ENCODE peak calls at places on chromosomes 2 and 18, in nine cellular contexts. C, A, X, K, J, L, U, G and V are unnamed samples.

GRCh38 chr18:69250305-69251151 is 150.2 kb upstream of the DOK6 start:
- DNase-seq in J (no peak), K (peak; percentile 68), C (no peak), L (peak; percentile 5), G (peak; percentile 82), X (no peak), U (no peak), A (peak; percentile 8), V (no peak)

GRCh38 chr2:212912445-212913103 is 238.8 kb downstream of the IKZF2 start:
- DNase-seq in J (no peak), G (peak; percentile 87), A (no peak), K (peak; percentile 77), U (no peak), L (no peak), C (peak; percentile 57), X (no peak), V (no peak)

GRCh38 chr2:4938246-4938645 is 753.9 kb upstream of the SOX11 start:
- DNase-seq in G (no peak), K (no peak), X (no peak), L (no peak), C (no peak), U (no peak), J (no peak), A (no peak), V (no peak)

GRCh38 chr2:7403092-7403775 is 486.0 kb downstream of the RNF144A start:
- DNase-seq in G (no peak), K (no peak), C (no peak), A (no peak), J (no peak), U (no peak), X (no peak), L (no peak), V (no peak)

GRCh38 chr18:39839782-39840181 is 2115.3 kb upstream of the PIK3C3 start:
- DNase-seq in U (no peak), A (no peak), L (no peak), K (peak; percentile 62), J (no peak), C (no peak), X (no peak), G (peak; percentile 34), V (no peak)

GRCh38 chr2:223010641-223011040 is 41.3 kb upstream of the KCNE4 start:
- DNase-seq in L (no peak), A (no peak), C (no peak), X (no peak), G (no peak), J (no peak), U (no peak), K (peak; percentile 91), V (no peak)

GRCh38 chr18:53380063-53380639 is 844.3 kb downstream of the MBD2 start:
- DNase-seq in G (peak; percentile 54), J (no peak), L (no peak), C (no peak), K (peak; percentile 56), U (no peak), A (no peak), X (no peak), V (no peak)

GRCh38 chr2:99066075-99066557 is 75.4 kb upstream of the C2orf15 start:
- DNase-seq in U (no peak), X (no peak), A (no peak), J (no peak), G (peak; percentile 52), L (no peak), K (peak; percentile 79), C (no peak), V (no peak)

GRCh38 chr2:120983344-120983743 is 247.7 kb downstream of the GLI2 start:
- DNase-seq in L (no peak), J (no peak), U (no peak), G (no peak), K (no peak), A (no peak), X (no peak), C (no peak), V (no peak)

GRCh38 chr2:31284107-31284506 is 50.2 kb downstream of the EHD3 start:
- DNase-seq in X (no peak), L (no peak), C (no peak), J (no peak), A (no peak), K (no peak), U (no peak), G (no peak), V (no peak)

GRCh38 chr2:46796031-46796430 is 119.6 kb downstream of the MCFD2 start:
- DNase-seq in G (no peak), C (no peak), U (no peak), K (no peak), A (no peak), X (no peak), J (no peak), L (no peak), V (no peak)

GRCh38 chr2:5700551-5700950 is 8.4 kb downstream of the SOX11 start:
- DNase-seq in U (no peak), C (no peak), X (no peak), J (no peak), G (no peak), A (no peak), L (no peak), K (no peak), V (no peak)

GRCh38 chr2:236765475-236765874 is 195.8 kb downstream of the ACKR3 start:
- DNase-seq in G (no peak), U (no peak), A (no peak), X (no peak), C (no peak), K (no peak), J (no peak), L (no peak), V (no peak)

GRCh38 chr18:58533771-58534170 is 95.1 kb downstream of the ALPK2 start:
- DNase-seq in L (no peak), X (no peak), A (no peak), U (no peak), G (no peak), K (no peak), C (no peak), J (no peak), V (no peak)

GRCh38 chr18:49944681-49945080 is 131.3 kb upstream of the ACAA2 start:
- DNase-seq in G (peak; percentile 21), L (no peak), X (no peak), A (peak; percentile 22), K (peak; percentile 9), J (no peak), C (no peak), U (no peak), V (no peak)

GRCh38 chr2:98648451-98648850 is 40.1 kb downstream of the UNC50 start:
- DNase-seq in A (no peak), X (no peak), G (no peak), U (no peak), J (no peak), K (no peak), C (no peak), L (no peak), V (no peak)

GRCh38 chr2:228067309-228067708 is 114.2 kb downstream of the SPHKAP start:
- DNase-seq in X (no peak), A (no peak), J (no peak), U (no peak), G (no peak), L (no peak), K (no peak), C (no peak), V (no peak)

GRCh38 chr2:149858214-149858613 is 270.6 kb upstream of the MMADHC start:
- DNase-seq in L (no peak), J (no peak), A (no peak), K (peak; percentile 25), C (no peak), X (no peak), U (no peak), G (peak; percentile 30), V (no peak)

GRCh38 chr2:151264157-151264835 is 2.6 kb upstream of the RBM43 start:
- DNase-seq in L (no peak), K (no peak), C (no peak), A (no peak), X (peak; percentile 45), J (no peak), U (no peak), G (no peak), V (no peak)

DNA sequence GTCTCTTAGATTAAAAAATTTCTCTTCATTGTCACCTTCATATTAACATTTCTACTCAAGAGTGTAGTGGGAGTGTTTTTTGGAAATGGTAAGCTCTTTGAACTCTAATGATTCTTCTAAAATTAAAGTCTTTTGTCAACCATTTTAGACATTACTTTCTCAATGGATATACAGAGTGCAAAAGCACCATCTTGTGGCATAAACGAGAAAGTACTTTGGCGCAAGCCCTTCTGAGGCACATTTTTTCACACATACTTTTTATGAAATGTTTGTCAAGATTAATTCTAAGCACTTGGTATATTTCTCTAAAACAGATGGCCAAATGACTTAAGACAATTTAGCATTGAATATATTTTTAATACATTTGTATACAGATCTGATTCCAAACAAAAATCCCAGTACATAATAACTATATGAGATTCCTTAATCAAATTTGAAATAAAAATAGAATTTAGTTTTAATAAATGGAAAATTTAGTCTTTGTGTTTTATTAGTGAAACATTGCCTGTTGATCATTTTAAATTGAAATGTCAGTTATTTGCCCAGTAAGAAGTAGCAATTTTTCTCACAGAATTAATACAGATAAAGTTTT is 63.3 kb upstream of the GALNT5 start:
- DNase-seq in U (no peak), L (no peak), A (peak; percentile 28), X (no peak), C (no peak), G (peak; percentile 79), K (peak; percentile 85), J (no peak), V (no peak)
- TF ChIP-seq CTCF in U (peak; percentile 65), L (peak; percentile 57), A (peak; percentile 77), X (peak; percentile 76), C (no peak), G (peak; percentile 69), K (peak; percentile 70), J (peak; percentile 91), V (peak; percentile 52)

GRCh38 chr2:3001595-3002184 is 375.9 kb downstream of the EIPR1 start:
- DNase-seq in J (no peak), K (peak; percentile 0), U (no peak), L (no peak), C (no peak), A (no peak), X (no peak), G (peak; percentile 2), V (no peak)
- TF ChIP-seq CTCF in J (peak; percentile 41), K (no peak), U (no peak), L (no peak), C (no peak), A (peak; percentile 54), X (peak; percentile 38), G (peak; percentile 5), V (no peak)

GRCh38 chr2:26395394-26395793 is 6.3 kb upstream of the DRC1 start:
- DNase-seq in U (no peak), L (no peak), G (no peak), A (no peak), X (no peak), J (no peak), C (no peak), K (no peak), V (no peak)
- TF ChIP-seq CTCF in U (no peak), L (no peak), G (no peak), A (no peak), X (no peak), J (no peak), C (no peak), K (no peak), V (no peak)

DNA sequence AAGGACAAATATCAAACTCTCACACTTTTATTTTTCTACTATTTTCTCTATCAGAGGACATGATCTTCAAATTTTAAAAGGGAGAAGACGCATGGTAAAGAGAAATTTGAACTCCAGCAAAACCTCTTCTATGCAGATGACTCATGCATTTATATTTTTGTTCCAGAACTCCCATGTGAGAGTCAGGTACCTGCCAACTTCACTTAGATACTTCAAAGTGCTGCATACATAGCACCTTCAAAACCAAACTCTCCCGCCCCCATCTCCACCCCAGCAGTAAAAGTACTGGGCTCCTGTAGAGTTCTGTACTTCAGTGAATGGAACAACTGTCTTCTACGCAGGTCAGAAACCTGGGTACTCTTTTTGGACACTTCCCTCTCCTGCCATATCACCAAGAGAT is 398.3 kb downstream of the TGIF1 start:
- DNase-seq in K (no peak), L (no peak), J (no peak), A (no peak), U (no peak), C (no peak), G (no peak), X (no peak), V (no peak)
- TF ChIP-seq CTCF in K (no peak), L (no peak), J (no peak), A (no peak), U (no peak), C (no peak), G (no peak), X (no peak), V (no peak)